ENCODE peak calls at places on chromosomes 3 and 15, in nine cellular contexts. One of them, this sample, is unnamed.

GRCh38 chr15:76163429-76164020 is 103.7 kb downstream of the TMEM266 start:
- DNase-seq in T-cell: no peak
- DNase-seq in dorsolateral prefrontal cortex: no peak
- DNase-seq in GM19239: no peak
- DNase-seq in fibroblast of lung: peak
- DNase-seq in upper lobe of right lung: peak
- DNase-seq in CD8-positive, alpha-beta T cell: no peak
- DNase-seq in left ventricle myocardium inferior: peak
- DNase-seq in stimulated activated CD8-positive, alpha-beta memory T cell treated with anti-CD3 and anti-CD28 coated beads, Interleukin-7, amount 100 ng/mL, for 24 hours: no peak
- DNase-seq in this sample: peak

GRCh38 chr3:184757010-184757651 is 45.3 kb upstream of the MAGEF1 start:
- DNase-seq in fibroblast of lung: peak
- DNase-seq in dorsolateral prefrontal cortex: peak
- DNase-seq in stimulated activated CD8-positive, alpha-beta memory T cell treated with anti-CD3 and anti-CD28 coated beads, Interleukin-7, amount 100 ng/mL, for 24 hours: no peak
- DNase-seq in upper lobe of right lung: no peak
- DNase-seq in left ventricle myocardium inferior: peak
- DNase-seq in GM19239: no peak
- DNase-seq in T-cell: no peak
- DNase-seq in CD8-positive, alpha-beta T cell: no peak
- DNase-seq in this sample: peak

GRCh38 chr3:29440321-29441019 is 159.6 kb downstream of the RBMS3 start:
- DNase-seq in T-cell: no peak
- DNase-seq in fibroblast of lung: no peak
- DNase-seq in left ventricle myocardium inferior: no peak
- DNase-seq in upper lobe of right lung: peak
- DNase-seq in stimulated activated CD8-positive, alpha-beta memory T cell treated with anti-CD3 and anti-CD28 coated beads, Interleukin-7, amount 100 ng/mL, for 24 hours: no peak
- DNase-seq in dorsolateral prefrontal cortex: no peak
- DNase-seq in GM19239: no peak
- DNase-seq in CD8-positive, alpha-beta T cell: no peak
- DNase-seq in this sample: no peak

GRCh38 chr3:44342191-44342790 is 3.7 kb downstream of the TCAIM start:
- DNase-seq in upper lobe of right lung: no peak
- DNase-seq in fibroblast of lung: peak
- DNase-seq in stimulated activated CD8-positive, alpha-beta memory T cell treated with anti-CD3 and anti-CD28 coated beads, Interleukin-7, amount 100 ng/mL, for 24 hours: no peak
- DNase-seq in left ventricle myocardium inferior: no peak
- DNase-seq in CD8-positive, alpha-beta T cell: no peak
- DNase-seq in T-cell: no peak
- DNase-seq in dorsolateral prefrontal cortex: no peak
- DNase-seq in GM19239: no peak
- DNase-seq in this sample: no peak

GRCh38 chr3:58434990-58435389 is 1.4 kb upstream of the PDHB start:
- DNase-seq in dorsolateral prefrontal cortex: no peak
- DNase-seq in T-cell: no peak
- DNase-seq in left ventricle myocardium inferior: no peak
- DNase-seq in CD8-positive, alpha-beta T cell: no peak
- DNase-seq in GM19239: no peak
- DNase-seq in fibroblast of lung: peak
- DNase-seq in stimulated activated CD8-positive, alpha-beta memory T cell treated with anti-CD3 and anti-CD28 coated beads, Interleukin-7, amount 100 ng/mL, for 24 hours: no peak
- DNase-seq in upper lobe of right lung: no peak
- DNase-seq in this sample: no peak

GRCh38 chr3:189304465-189305341 is 132.9 kb downstream of the TPRG1 start:
- DNase-seq in fibroblast of lung: no peak
- DNase-seq in left ventricle myocardium inferior: no peak
- DNase-seq in GM19239: no peak
- DNase-seq in stimulated activated CD8-positive, alpha-beta memory T cell treated with anti-CD3 and anti-CD28 coated beads, Interleukin-7, amount 100 ng/mL, for 24 hours: no peak
- DNase-seq in T-cell: peak
- DNase-seq in upper lobe of right lung: peak
- DNase-seq in dorsolateral prefrontal cortex: no peak
- DNase-seq in CD8-positive, alpha-beta T cell: no peak
- DNase-seq in this sample: no peak

GRCh38 chr15:37397266-37398022 is 297.1 kb upstream of the MEIS2 start:
- DNase-seq in fibroblast of lung: no peak
- DNase-seq in CD8-positive, alpha-beta T cell: no peak
- DNase-seq in stimulated activated CD8-positive, alpha-beta memory T cell treated with anti-CD3 and anti-CD28 coated beads, Interleukin-7, amount 100 ng/mL, for 24 hours: no peak
- DNase-seq in dorsolateral prefrontal cortex: no peak
- DNase-seq in upper lobe of right lung: no peak
- DNase-seq in T-cell: no peak
- DNase-seq in left ventricle myocardium inferior: no peak
- DNase-seq in GM19239: no peak
- DNase-seq in this sample: no peak

GRCh38 chr3:87595798-87596197 is 319.4 kb upstream of the POU1F1 start:
- DNase-seq in CD8-positive, alpha-beta T cell: no peak
- DNase-seq in T-cell: no peak
- DNase-seq in fibroblast of lung: no peak
- DNase-seq in upper lobe of right lung: no peak
- DNase-seq in stimulated activated CD8-positive, alpha-beta memory T cell treated with anti-CD3 and anti-CD28 coated beads, Interleukin-7, amount 100 ng/mL, for 24 hours: no peak
- DNase-seq in GM19239: no peak
- DNase-seq in dorsolateral prefrontal cortex: no peak
- DNase-seq in left ventricle myocardium inferior: no peak
- DNase-seq in this sample: no peak

GRCh38 chr3:97880267-97880666 is 58.5 kb downstream of the CRYBG3 start:
- DNase-seq in stimulated activated CD8-positive, alpha-beta memory T cell treated with anti-CD3 and anti-CD28 coated beads, Interleukin-7, amount 100 ng/mL, for 24 hours: no peak
- DNase-seq in left ventricle myocardium inferior: no peak
- DNase-seq in T-cell: no peak
- DNase-seq in CD8-positive, alpha-beta T cell: no peak
- DNase-seq in fibroblast of lung: no peak
- DNase-seq in upper lobe of right lung: no peak
- DNase-seq in dorsolateral prefrontal cortex: no peak
- DNase-seq in GM19239: no peak
- DNase-seq in this sample: no peak

GRCh38 chr15:27769652-27770051 is 329.5 kb downstream of the OCA2 start:
- DNase-seq in dorsolateral prefrontal cortex: no peak
- DNase-seq in fibroblast of lung: no peak
- DNase-seq in GM19239: no peak
- DNase-seq in upper lobe of right lung: no peak
- DNase-seq in T-cell: no peak
- DNase-seq in stimulated activated CD8-positive, alpha-beta memory T cell treated with anti-CD3 and anti-CD28 coated beads, Interleukin-7, amount 100 ng/mL, for 24 hours: no peak
- DNase-seq in CD8-positive, alpha-beta T cell: no peak
- DNase-seq in left ventricle myocardium inferior: no peak
- DNase-seq in this sample: no peak

GRCh38 chr15:57541805-57542504 is 49.7 kb upstream of the MYZAP start:
- DNase-seq in CD8-positive, alpha-beta T cell: no peak
- DNase-seq in stimulated activated CD8-positive, alpha-beta memory T cell treated with anti-CD3 and anti-CD28 coated beads, Interleukin-7, amount 100 ng/mL, for 24 hours: no peak
- DNase-seq in GM19239: no peak
- DNase-seq in dorsolateral prefrontal cortex: peak
- DNase-seq in left ventricle myocardium inferior: peak
- DNase-seq in fibroblast of lung: peak
- DNase-seq in upper lobe of right lung: no peak
- DNase-seq in T-cell: peak
- DNase-seq in this sample: peak

GRCh38 chr15:40333922-40334492 is 6.7 kb downstream of the CCDC9B start:
- DNase-seq in CD8-positive, alpha-beta T cell: no peak
- DNase-seq in dorsolateral prefrontal cortex: no peak
- DNase-seq in T-cell: peak
- DNase-seq in fibroblast of lung: peak
- DNase-seq in upper lobe of right lung: peak
- DNase-seq in GM19239: no peak
- DNase-seq in stimulated activated CD8-positive, alpha-beta memory T cell treated with anti-CD3 and anti-CD28 coated beads, Interleukin-7, amount 100 ng/mL, for 24 hours: no peak
- DNase-seq in left ventricle myocardium inferior: peak
- DNase-seq in this sample: peak

GRCh38 chr3:196995646-196996355 is 27.2 kb upstream of the PIGZ start:
- DNase-seq in left ventricle myocardium inferior: peak
- DNase-seq in fibroblast of lung: no peak
- DNase-seq in GM19239: no peak
- DNase-seq in dorsolateral prefrontal cortex: peak
- DNase-seq in CD8-positive, alpha-beta T cell: no peak
- DNase-seq in upper lobe of right lung: peak
- DNase-seq in stimulated activated CD8-positive, alpha-beta memory T cell treated with anti-CD3 and anti-CD28 coated beads, Interleukin-7, amount 100 ng/mL, for 24 hours: no peak
- DNase-seq in T-cell: no peak
- DNase-seq in this sample: no peak

GRCh38 chr15:63015618-63016017 is 26.9 kb upstream of the TPM1 start:
- DNase-seq in CD8-positive, alpha-beta T cell: no peak
- DNase-seq in left ventricle myocardium inferior: no peak
- DNase-seq in T-cell: no peak
- DNase-seq in upper lobe of right lung: no peak
- DNase-seq in GM19239: no peak
- DNase-seq in stimulated activated CD8-positive, alpha-beta memory T cell treated with anti-CD3 and anti-CD28 coated beads, Interleukin-7, amount 100 ng/mL, for 24 hours: no peak
- DNase-seq in fibroblast of lung: peak
- DNase-seq in dorsolateral prefrontal cortex: no peak
- DNase-seq in this sample: peak

GRCh38 chr3:31848921-31849320 is 132.1 kb downstream of the OSBPL10 start:
- DNase-seq in dorsolateral prefrontal cortex: no peak
- DNase-seq in CD8-positive, alpha-beta T cell: no peak
- DNase-seq in fibroblast of lung: no peak
- DNase-seq in upper lobe of right lung: no peak
- DNase-seq in T-cell: no peak
- DNase-seq in stimulated activated CD8-positive, alpha-beta memory T cell treated with anti-CD3 and anti-CD28 coated beads, Interleukin-7, amount 100 ng/mL, for 24 hours: no peak
- DNase-seq in GM19239: no peak
- DNase-seq in left ventricle myocardium inferior: no peak
- DNase-seq in this sample: no peak

GRCh38 chr3:32575451-32575850 is 4.8 kb upstream of the DYNC1LI1 start:
- DNase-seq in fibroblast of lung: peak
- DNase-seq in GM19239: no peak
- DNase-seq in stimulated activated CD8-positive, alpha-beta memory T cell treated with anti-CD3 and anti-CD28 coated beads, Interleukin-7, amount 100 ng/mL, for 24 hours: no peak
- DNase-seq in left ventricle myocardium inferior: no peak
- DNase-seq in dorsolateral prefrontal cortex: no peak
- DNase-seq in upper lobe of right lung: no peak
- DNase-seq in CD8-positive, alpha-beta T cell: no peak
- DNase-seq in T-cell: no peak
- DNase-seq in this sample: no peak

GRCh38 chr15:79897701-79898113 is 893 bp upstream of the MTHFS start:
- DNase-seq in T-cell: no peak
- DNase-seq in upper lobe of right lung: no peak
- DNase-seq in fibroblast of lung: no peak
- DNase-seq in stimulated activated CD8-positive, alpha-beta memory T cell treated with anti-CD3 and anti-CD28 coated beads, Interleukin-7, amount 100 ng/mL, for 24 hours: no peak
- DNase-seq in CD8-positive, alpha-beta T cell: no peak
- DNase-seq in dorsolateral prefrontal cortex: no peak
- DNase-seq in left ventricle myocardium inferior: no peak
- DNase-seq in GM19239: no peak
- DNase-seq in this sample: no peak

GRCh38 chr3:24499991-24500390 is 5.3 kb upstream of the THRB start:
- DNase-seq in CD8-positive, alpha-beta T cell: no peak
- DNase-seq in T-cell: no peak
- DNase-seq in fibroblast of lung: no peak
- DNase-seq in stimulated activated CD8-positive, alpha-beta memory T cell treated with anti-CD3 and anti-CD28 coated beads, Interleukin-7, amount 100 ng/mL, for 24 hours: no peak
- DNase-seq in left ventricle myocardium inferior: no peak
- DNase-seq in dorsolateral prefrontal cortex: no peak
- DNase-seq in GM19239: no peak
- DNase-seq in upper lobe of right lung: no peak
- DNase-seq in this sample: no peak

GRCh38 chr3:138068579-138069174 is 46.7 kb downstream of the DZIP1L start:
- DNase-seq in GM19239: peak
- DNase-seq in upper lobe of right lung: peak
- DNase-seq in CD8-positive, alpha-beta T cell: peak
- DNase-seq in left ventricle myocardium inferior: peak
- DNase-seq in dorsolateral prefrontal cortex: peak
- DNase-seq in stimulated activated CD8-positive, alpha-beta memory T cell treated with anti-CD3 and anti-CD28 coated beads, Interleukin-7, amount 100 ng/mL, for 24 hours: peak
- DNase-seq in fibroblast of lung: peak
- DNase-seq in T-cell: peak
- DNase-seq in this sample: peak

GRCh38 chr3:58536501-58537411 is at the start of gene ACOX2:
- DNase-seq in stimulated activated CD8-positive, alpha-beta memory T cell treated with anti-CD3 and anti-CD28 coated beads, Interleukin-7, amount 100 ng/mL, for 24 hours: no peak
- DNase-seq in GM19239: no peak
- DNase-seq in left ventricle myocardium inferior: peak
- DNase-seq in fibroblast of lung: peak
- DNase-seq in upper lobe of right lung: peak
- DNase-seq in dorsolateral prefrontal cortex: no peak
- DNase-seq in CD8-positive, alpha-beta T cell: no peak
- DNase-seq in T-cell: no peak
- DNase-seq in this sample: peak

GRCh38 chr3:195237981-195238625 is 32.9 kb downstream of the XXYLT1 start:
- DNase-seq in stimulated activated CD8-positive, alpha-beta memory T cell treated with anti-CD3 and anti-CD28 coated beads, Interleukin-7, amount 100 ng/mL, for 24 hours: no peak
- DNase-seq in left ventricle myocardium inferior: no peak
- DNase-seq in fibroblast of lung: no peak
- DNase-seq in T-cell: no peak
- DNase-seq in CD8-positive, alpha-beta T cell: no peak
- DNase-seq in GM19239: no peak
- DNase-seq in dorsolateral prefrontal cortex: peak
- DNase-seq in upper lobe of right lung: peak
- DNase-seq in this sample: no peak

GRCh38 chr3:15634671-15635661 is 33.4 kb downstream of the BTD start:
- DNase-seq in left ventricle myocardium inferior: no peak
- DNase-seq in dorsolateral prefrontal cortex: no peak
- DNase-seq in CD8-positive, alpha-beta T cell: no peak
- DNase-seq in GM19239: no peak
- DNase-seq in stimulated activated CD8-positive, alpha-beta memory T cell treated with anti-CD3 and anti-CD28 coated beads, Interleukin-7, amount 100 ng/mL, for 24 hours: no peak
- DNase-seq in T-cell: no peak
- DNase-seq in fibroblast of lung: peak
- DNase-seq in upper lobe of right lung: no peak
- DNase-seq in this sample: no peak

GRCh38 chr3:55337641-55338174 is 149.4 kb downstream of the WNT5A start:
- DNase-seq in fibroblast of lung: no peak
- DNase-seq in T-cell: no peak
- DNase-seq in dorsolateral prefrontal cortex: peak
- DNase-seq in CD8-positive, alpha-beta T cell: no peak
- DNase-seq in upper lobe of right lung: no peak
- DNase-seq in GM19239: no peak
- DNase-seq in stimulated activated CD8-positive, alpha-beta memory T cell treated with anti-CD3 and anti-CD28 coated beads, Interleukin-7, amount 100 ng/mL, for 24 hours: no peak
- DNase-seq in left ventricle myocardium inferior: no peak
- DNase-seq in this sample: no peak

GRCh38 chr3:12405432-12406272 is 78.6 kb upstream of the TSEN2 start:
- DNase-seq in GM19239: no peak
- DNase-seq in dorsolateral prefrontal cortex: peak
- DNase-seq in left ventricle myocardium inferior: peak
- DNase-seq in fibroblast of lung: peak
- DNase-seq in CD8-positive, alpha-beta T cell: no peak
- DNase-seq in upper lobe of right lung: peak
- DNase-seq in T-cell: no peak
- DNase-seq in stimulated activated CD8-positive, alpha-beta memory T cell treated with anti-CD3 and anti-CD28 coated beads, Interleukin-7, amount 100 ng/mL, for 24 hours: no peak
- DNase-seq in this sample: peak

GRCh38 chr3:67419779-67420178 is 234.6 kb downstream of the SUCLG2 start:
- DNase-seq in upper lobe of right lung: no peak
- DNase-seq in left ventricle myocardium inferior: no peak
- DNase-seq in CD8-positive, alpha-beta T cell: no peak
- DNase-seq in dorsolateral prefrontal cortex: no peak
- DNase-seq in T-cell: no peak
- DNase-seq in stimulated activated CD8-positive, alpha-beta memory T cell treated with anti-CD3 and anti-CD28 coated beads, Interleukin-7, amount 100 ng/mL, for 24 hours: no peak
- DNase-seq in GM19239: no peak
- DNase-seq in fibroblast of lung: no peak
- DNase-seq in this sample: no peak

GRCh38 chr15:82165948-82166376 is 96.6 kb downstream of the EFL1 start:
- DNase-seq in upper lobe of right lung: no peak
- DNase-seq in T-cell: no peak
- DNase-seq in left ventricle myocardium inferior: no peak
- DNase-seq in dorsolateral prefrontal cortex: no peak
- DNase-seq in stimulated activated CD8-positive, alpha-beta memory T cell treated with anti-CD3 and anti-CD28 coated beads, Interleukin-7, amount 100 ng/mL, for 24 hours: no peak
- DNase-seq in CD8-positive, alpha-beta T cell: no peak
- DNase-seq in GM19239: no peak
- DNase-seq in fibroblast of lung: peak
- DNase-seq in this sample: no peak